ENCODE peak calls at places on chromosomes 11 and 22, in four cellular contexts. D is mammary epithelial cell, F is T-helper 9 cell, C is endothelial cell. B is an unnamed sample.

GRCh38 chr22:38843716-38844660 is at the start of gene NPTXR:
- DNase-seq in F (peak; percentile 27), D (no peak), C (peak; percentile 50), B (no peak)

GRCh38 chr11:102226702-102227101 is 90.6 kb upstream of the BIRC3 start:
- DNase-seq in D (peak; percentile 87), F (no peak), C (no peak), B (no peak)

GRCh38 chr11:17765381-17766359 is 31.1 kb downstream of the KCNC1 start:
- DNase-seq in D (no peak), F (no peak), C (peak; percentile 23), B (no peak)

GRCh38 chr11:64522036-64522435 is 69.0 kb upstream of the SLC22A12 start:
- DNase-seq in F (no peak), C (no peak), D (no peak), B (no peak)

GRCh38 chr11:114065094-114065493 is 5.6 kb downstream of the ZBTB16 start:
- DNase-seq in C (no peak), F (no peak), D (no peak), B (no peak)

GRCh38 chr11:64686466-64687175 is 36.4 kb downstream of the NRXN2 start:
- DNase-seq in D (no peak), F (no peak), C (no peak), B (no peak)

GRCh38 chr11:17073370-17074027 is 4.0 kb downstream of the RPS13 start:
- DNase-seq in F (no peak), D (no peak), C (no peak), B (no peak)

GRCh38 chr11:119318240-119319135 is 1.6 kb upstream of the MCAM start:
- DNase-seq in C (no peak), F (no peak), D (peak; percentile 86), B (peak; percentile 67)

GRCh38 chr11:22930816-22931594 is 70.7 kb upstream of the CCDC179 start:
- DNase-seq in C (no peak), D (no peak), F (no peak), B (no peak)

GRCh38 chr22:19957445-19957844 is 15.8 kb upstream of the TXNRD2 start:
- DNase-seq in F (no peak), C (no peak), D (no peak), B (no peak)

GRCh38 chr11:96015911-96016565 is 92.1 kb upstream of the MTMR2 start:
- DNase-seq in F (peak; percentile 28), D (no peak), C (no peak), B (no peak)

GRCh38 chr11:26188559-26188958 is 143.4 kb upstream of the ANO3 start:
- DNase-seq in C (no peak), F (no peak), D (no peak), B (no peak)